ENCODE peak calls at places on chromosomes 11 and 22, in four cellular contexts. C is thoracic aorta, D is colonic mucosa, X is prostate gland. F is an unnamed sample. For H3K4me1 and H3K36me3, the result is how much of the 10 kb centered on the place peaks cover.

GRCh38 chr22:45444168-45444567 is 30.7 kb downstream of the RIBC2 start:
- DNase-seq in C (no peak), D (no peak), X (no peak), F (no peak)

GRCh38 chr11:12754582-12755250 is 80.5 kb downstream of the TEAD1 start:
- DNase-seq in C (no peak), D (no peak), X (no peak), F (no peak)

GRCh38 chr11:76551400-76551799 is 106.6 kb downstream of the EMSY start:
- DNase-seq in C (no peak), D (no peak), X (no peak), F (no peak)

GRCh38 chr11:100920571-100920970 is 209.0 kb downstream of the PGR start:
- DNase-seq in C (no peak), D (no peak), X (no peak), F (no peak)

GRCh38 chr11:2074266-2074825 is 64.8 kb downstream of the IGF2 start:
- DNase-seq in C (no peak), D (no peak), X (no peak), F (no peak)

GRCh38 chr11:20090654-20091374 is 69.5 kb downstream of the DBX1 start:
- DNase-seq in C (no peak), D (no peak), X (no peak), F (no peak)

GRCh38 chr11:100778386-100778785 is 91.3 kb downstream of the ARHGAP42 start:
- DNase-seq in C (no peak), D (no peak), X (no peak), F (no peak)

GRCh38 chr11:47899801-47900200 is 51.7 kb upstream of the NUP160 start:
- DNase-seq in C (no peak), D (no peak), X (no peak), F (no peak)

GRCh38 chr11:2314136-2314524 is 12.3 kb downstream of the TSPAN32 start:
- DNase-seq in C (no peak), D (no peak), X (no peak), F (no peak)

GRCh38 chr11:78038697-78039313 is 15.7 kb upstream of the KCTD14 start:
- DNase-seq in C (no peak), D (peak), X (no peak), F (no peak)

GRCh38 chr22:24392218-24392931 is 35.0 kb upstream of the ADORA2A start:
- DNase-seq in C (no peak), D (no peak), X (no peak), F (no peak)

GRCh38 chr11:61700221-61700620 is 20.0 kb downstream of the DAGLA start:
- DNase-seq in C (no peak), D (peak), X (peak), F (no peak)

GRCh38 chr11:6402561-6402981 is 12.3 kb downstream of the SMPD1 start:
- DNase-seq in C (no peak), D (peak), X (no peak), F (no peak)

GRCh38 chr11:117185739-117186430 is 7.3 kb downstream of the SIDT2 start:
- DNase-seq in C (no peak), D (no peak), X (no peak), F (no peak)

GRCh38 chr11:17978553-17979287 is 34.1 kb downstream of the SERGEF start:
- DNase-seq in C (no peak), D (peak), X (peak), F (peak)

GRCh38 chr11:69080361-69080973 is 31.7 kb downstream of the TPCN2 start:
- DNase-seq in C (no peak), D (no peak), X (no peak), F (no peak)

GRCh38 chr22:50739279-50739691 is 1.3 kb downstream of the ACR start:
- DNase-seq in C (no peak), D (no peak), X (no peak), F (peak)

GRCh38 chr11:119701591-119702260 is 27.3 kb downstream of the NECTIN1 start:
- DNase-seq in C (no peak), D (no peak), X (no peak), F (no peak)

GRCh38 chr11:3723014-3723708 is 52.0 kb upstream of the CHRNA10 start:
- DNase-seq in C (no peak), D (no peak), X (no peak), F (no peak)

GRCh38 chr11:112942966-112943643 is 18.1 kb upstream of the NCAM1 start:
- DNase-seq in C (no peak), D (no peak), X (no peak), F (no peak)

GRCh38 chr11:1055109-1055703 is 18.7 kb upstream of the MUC6 start:
- DNase-seq in C (no peak), D (no peak), X (no peak), F (no peak)

GRCh38 chr11:46069595-46069994 is 51.7 kb downstream of the PHF21A start:
- DNase-seq in C (no peak), D (no peak), X (no peak), F (no peak)

GRCh38 chr11:75518771-75519653 is 6.7 kb downstream of the GDPD5 start:
- DNase-seq in C (no peak), D (no peak), X (no peak), F (no peak)

GRCh38 chr11:2703487-2704141 is 3.8 kb upstream of the KCNQ1OT1 start:
- DNase-seq in C (no peak), D (no peak), X (no peak), F (no peak)

GRCh38 chr11:68582416-68583046 is 101.8 kb upstream of the GAL start:
- DNase-seq in C (no peak), D (no peak), X (no peak), F (no peak)

GRCh38 chr22:17471901-17472566 is 91.3 kb upstream of the SLC25A18 start:
- DNase-seq in C (no peak), D (no peak), X (no peak), F (no peak)

GRCh38 chr11:44275961-44276550 is 33.9 kb downstream of the ALX4 start:
- DNase-seq in C (no peak), D (no peak), X (no peak), F (no peak)

GRCh38 chr11:44280257-44280656 is 29.7 kb downstream of the ALX4 start:
- DNase-seq in C (no peak), D (no peak), X (no peak), F (no peak)

GRCh38 chr11:44279483-44279882 is 30.5 kb downstream of the ALX4 start:
- DNase-seq in C (no peak), D (no peak), X (no peak), F (no peak)

GRCh38 chr11:44275241-44275640 is 34.7 kb downstream of the ALX4 start:
- DNase-seq in C (no peak), D (no peak), X (no peak), F (no peak)

GRCh38 chr11:44277097-44278090 is 32.5 kb downstream of the ALX4 start:
- DNase-seq in C (no peak), D (no peak), X (no peak), F (no peak)
- H3K4me3 ChIP-seq in C (no peak), D (no peak), X (no peak), F (no peak)

GRCh38 chr22:35375031-35375430 is 5.9 kb upstream of the HMOX1 start:
- DNase-seq in C (no peak), D (no peak), X (no peak), F (no peak)

GRCh38 chr22:35367331-35367886 is 13.5 kb upstream of the HMOX1 start:
- DNase-seq in C (no peak), D (peak), X (no peak), F (no peak)

GRCh38 chr22:35368386-35368785 is 12.5 kb upstream of the HMOX1 start:
- DNase-seq in C (no peak), D (peak), X (no peak), F (no peak)

DNA sequence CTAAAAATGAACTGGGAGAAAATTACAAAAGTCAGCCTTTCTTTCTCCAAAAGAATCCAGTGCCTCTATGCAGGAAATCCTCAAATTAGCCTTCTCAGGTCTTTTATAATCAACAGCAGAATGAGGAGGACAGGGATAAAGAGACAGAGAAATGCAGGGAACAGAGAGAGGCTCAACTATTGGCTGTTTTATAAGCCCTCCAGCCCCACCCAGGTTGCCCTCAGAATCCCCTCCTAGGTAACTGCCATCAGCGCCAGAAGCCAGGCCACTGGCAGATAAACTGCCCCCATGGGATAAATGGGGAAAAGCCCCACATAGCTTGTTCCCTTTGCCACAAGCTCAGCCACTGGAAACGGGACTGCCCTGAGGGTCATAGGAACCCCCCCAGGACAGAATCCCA is 10.9 kb upstream of the HMOX1 start:
- DNase-seq in C (no peak), D (no peak), X (no peak), F (peak)
- H3K4me1 ChIP-seq in C (under half), D (under half), X (under half), F (under half)

GRCh38 chr11:57804466-57804865 is 42.9 kb downstream of the CTNND1 start:
- DNase-seq in C (no peak), D (no peak), X (no peak), F (no peak)

GRCh38 chr11:57798905-57799559 is 37.4 kb downstream of the CTNND1 start:
- DNase-seq in C (no peak), D (peak), X (peak), F (no peak)

GRCh38 chr11:57802411-57802810 is 40.8 kb downstream of the CTNND1 start:
- DNase-seq in C (no peak), D (no peak), X (no peak), F (no peak)

GRCh38 chr11:57800444-57801184 is 39.0 kb downstream of the CTNND1 start:
- DNase-seq in C (no peak), D (peak), X (peak), F (peak)

DNA sequence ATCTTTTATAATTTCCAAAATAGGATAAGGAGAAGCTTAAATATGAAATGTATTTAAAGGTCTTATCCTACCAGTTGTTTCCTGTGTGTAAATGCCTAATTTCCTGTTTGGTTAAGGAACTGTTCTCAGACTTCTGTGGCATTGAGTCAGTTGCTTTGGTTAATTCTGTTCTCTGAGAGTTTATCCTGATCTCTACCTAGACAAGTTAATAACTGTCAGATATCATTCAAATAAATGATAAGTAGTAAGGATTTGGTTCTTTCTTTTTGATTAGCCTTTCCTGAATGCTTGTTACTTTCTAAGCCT is 39.5 kb downstream of the CTNND1 start:
- DNase-seq in C (no peak), D (no peak), X (no peak), F (no peak)
- H3K36me3 ChIP-seq in C (half or more), D (under half), X (under half), F (half or more)

DNA sequence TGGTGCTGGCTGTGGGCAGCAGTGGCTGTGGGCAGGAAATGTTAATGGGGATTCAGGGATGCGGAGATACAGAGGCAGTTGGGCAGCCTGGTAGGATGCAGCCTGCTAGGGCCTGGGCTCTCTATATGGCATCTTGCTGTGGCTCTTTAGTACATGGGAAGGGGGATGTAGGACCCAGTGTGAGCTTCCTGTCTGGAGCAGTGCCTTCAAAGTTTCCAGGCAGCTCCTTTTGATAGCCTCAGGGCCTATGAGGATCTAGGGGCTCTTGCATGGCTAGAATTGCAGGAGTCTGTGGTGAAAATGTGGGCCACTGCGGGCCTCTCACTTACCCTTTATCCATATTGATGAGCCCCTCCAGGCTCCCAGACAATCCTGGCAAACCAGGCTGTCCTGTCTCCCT is 213.2 kb upstream of the SNX19 start:
- DNase-seq in C (no peak), D (no peak), X (no peak), F (no peak)
- H3K4me3 ChIP-seq in C (no peak), D (no peak), X (no peak), F (no peak)

GRCh38 chr22:31246687-31247086 is 34.6 kb downstream of the LIMK2 start:
- DNase-seq in C (no peak), D (no peak), X (no peak), F (no peak)

GRCh38 chr22:31248965-31249940 is 37.2 kb downstream of the LIMK2 start:
- DNase-seq in C (no peak), D (no peak), X (peak), F (peak)

GRCh38 chr22:31247726-31248125 is 35.6 kb downstream of the LIMK2 start:
- DNase-seq in C (no peak), D (no peak), X (no peak), F (no peak)

GRCh38 chr22:31250740-31251330 is 38.7 kb downstream of the LIMK2 start:
- DNase-seq in C (no peak), D (no peak), X (peak), F (peak)

DNA sequence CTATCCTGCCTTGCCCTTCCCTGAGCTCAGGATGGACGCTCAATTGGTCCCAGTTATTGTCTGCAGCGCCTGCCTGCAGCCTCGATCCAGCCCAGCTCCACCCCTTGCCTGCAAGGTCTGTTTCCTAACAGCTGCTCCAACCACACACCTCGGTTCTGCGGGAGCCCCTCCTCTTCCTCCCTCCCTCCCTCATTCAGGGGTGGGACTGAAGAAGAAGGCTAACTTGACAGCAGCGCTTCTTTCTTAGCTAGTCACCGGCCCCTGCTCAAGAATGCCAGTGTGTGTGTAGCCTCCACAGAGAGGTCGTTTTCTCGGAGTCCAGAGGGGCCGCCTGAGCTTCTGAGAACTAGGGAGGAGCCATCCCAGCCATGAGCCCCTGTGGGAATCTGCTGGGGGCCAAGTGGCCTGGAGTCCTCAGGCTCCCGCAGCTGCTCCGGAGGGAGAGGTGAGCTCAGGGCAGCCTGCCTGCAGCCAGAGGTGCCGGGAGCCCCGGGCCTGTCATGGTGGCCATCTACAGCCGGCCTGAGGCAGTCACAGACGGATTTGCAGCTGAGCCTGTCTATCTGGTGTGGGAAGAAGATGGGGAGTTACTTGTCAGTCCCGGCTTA is 36.1 kb downstream of the LIMK2 start:
- DNase-seq in C (peak), D (peak), X (peak), F (peak)
- H3K4me1 ChIP-seq in C (under half), D (under half), X (under half), F (under half)